ENCODE peak calls at places on chromosome 4, in five cellular contexts. One of them, this sample, is unnamed.

GRCh38 chr4:8252301-8253173 is 17.0 kb upstream of the HTRA3 start:
- DNase-seq in lung: no peak
- DNase-seq in activated T-cell treated with anti-CD3 and anti-CD28 coated beads for 1 hour: no peak
- DNase-seq in ACHN: no peak
- DNase-seq in T-cell: no peak
- DNase-seq in this sample: no peak

GRCh38 chr4:174071591-174071990 is 211.9 kb downstream of the FBXO8 start:
- DNase-seq in ACHN: no peak
- DNase-seq in T-cell: no peak
- DNase-seq in activated T-cell treated with anti-CD3 and anti-CD28 coated beads for 1 hour: no peak
- DNase-seq in lung: no peak
- DNase-seq in this sample: no peak

GRCh38 chr4:93147524-93148212 is 680.9 kb upstream of the ATOH1 start:
- DNase-seq in activated T-cell treated with anti-CD3 and anti-CD28 coated beads for 1 hour: no peak
- DNase-seq in ACHN: no peak
- DNase-seq in T-cell: no peak
- DNase-seq in lung: no peak
- DNase-seq in this sample: no peak

GRCh38 chr4:89664521-89664920 is 172.4 kb downstream of the SNCA start:
- DNase-seq in activated T-cell treated with anti-CD3 and anti-CD28 coated beads for 1 hour: no peak
- DNase-seq in ACHN: no peak
- DNase-seq in lung: no peak
- DNase-seq in T-cell: no peak
- DNase-seq in this sample: no peak

GRCh38 chr4:63607186-63607872 is 801.9 kb downstream of the TECRL start:
- DNase-seq in activated T-cell treated with anti-CD3 and anti-CD28 coated beads for 1 hour: no peak
- DNase-seq in ACHN: no peak
- DNase-seq in lung: no peak
- DNase-seq in T-cell: no peak
- DNase-seq in this sample: no peak

GRCh38 chr4:123481034-123481433 is 84.4 kb downstream of the SPRY1 start:
- DNase-seq in activated T-cell treated with anti-CD3 and anti-CD28 coated beads for 1 hour: no peak
- DNase-seq in lung: no peak
- DNase-seq in T-cell: no peak
- DNase-seq in ACHN: no peak
- DNase-seq in this sample: no peak

GRCh38 chr4:128847074-128847724 is 37.7 kb downstream of the JADE1 start:
- DNase-seq in lung: no peak
- DNase-seq in activated T-cell treated with anti-CD3 and anti-CD28 coated beads for 1 hour: no peak
- DNase-seq in ACHN: no peak
- DNase-seq in T-cell: no peak
- DNase-seq in this sample: no peak

GRCh38 chr4:41205854-41206460 is 8.4 kb downstream of the APBB2 start:
- DNase-seq in T-cell: no peak
- DNase-seq in activated T-cell treated with anti-CD3 and anti-CD28 coated beads for 1 hour: no peak
- DNase-seq in ACHN: no peak
- DNase-seq in lung: no peak
- DNase-seq in this sample: no peak

GRCh38 chr4:75653845-75654503 is 19.2 kb downstream of the G3BP2 start:
- DNase-seq in T-cell: no peak
- DNase-seq in activated T-cell treated with anti-CD3 and anti-CD28 coated beads for 1 hour: no peak
- DNase-seq in lung: no peak
- DNase-seq in ACHN: peak; percentile 61
- DNase-seq in this sample: no peak

GRCh38 chr4:7434766-7435150 is at the start of gene PSAPL1:
- DNase-seq in lung: peak; percentile 78
- DNase-seq in T-cell: no peak
- DNase-seq in activated T-cell treated with anti-CD3 and anti-CD28 coated beads for 1 hour: no peak
- DNase-seq in ACHN: peak; percentile 37
- DNase-seq in this sample: no peak

GRCh38 chr4:128871948-128872347 is 62.4 kb downstream of the JADE1 start:
- DNase-seq in activated T-cell treated with anti-CD3 and anti-CD28 coated beads for 1 hour: no peak
- DNase-seq in lung: no peak
- DNase-seq in T-cell: no peak
- DNase-seq in ACHN: no peak
- DNase-seq in this sample: no peak

GRCh38 chr4:23934915-23935314 is 45.1 kb upstream of the PPARGC1A start:
- DNase-seq in activated T-cell treated with anti-CD3 and anti-CD28 coated beads for 1 hour: no peak
- DNase-seq in ACHN: peak; percentile 87
- DNase-seq in T-cell: no peak
- DNase-seq in lung: peak; percentile 74
- DNase-seq in this sample: no peak

This sample was measured in esophagus muscularis mucosa.